ENCODE peak calls at places on chromosomes 3 and 15, in five cellular contexts. One of them, this sample, is unnamed.

GRCh38 chr3:178439504-178439903 is 96.7 kb upstream of the KCNMB2 start:
- DNase-seq in mesenchymal stem cell: peak
- DNase-seq in IMR-90: peak
- DNase-seq in neuronal stem cell: no peak
- DNase-seq in H1: no peak
- DNase-seq in this sample: peak

GRCh38 chr3:123449986-123450474 is 1.1 kb upstream of the ADCY5 start:
- DNase-seq in mesenchymal stem cell: no peak
- DNase-seq in IMR-90: no peak
- DNase-seq in neuronal stem cell: peak
- DNase-seq in H1: no peak
- DNase-seq in this sample: no peak

GRCh38 chr3:11212301-11212613 is 58.0 kb downstream of the HRH1 start:
- DNase-seq in mesenchymal stem cell: peak
- DNase-seq in IMR-90: peak
- DNase-seq in neuronal stem cell: no peak
- DNase-seq in H1: no peak
- DNase-seq in this sample: peak

GRCh38 chr3:9765865-9766264 is 3.9 kb downstream of the CAMK1 start:
- DNase-seq in mesenchymal stem cell: no peak
- DNase-seq in IMR-90: no peak
- DNase-seq in neuronal stem cell: no peak
- DNase-seq in H1: no peak
- DNase-seq in this sample: no peak

GRCh38 chr3:184575701-184576100 is 14.1 kb downstream of the EPHB3 start:
- DNase-seq in mesenchymal stem cell: no peak
- DNase-seq in IMR-90: no peak
- DNase-seq in neuronal stem cell: no peak
- DNase-seq in H1: no peak
- DNase-seq in this sample: no peak

GRCh38 chr3:81380234-81380633 is 381.2 kb downstream of the GBE1 start:
- DNase-seq in mesenchymal stem cell: no peak
- DNase-seq in IMR-90: no peak
- DNase-seq in neuronal stem cell: no peak
- DNase-seq in H1: no peak
- DNase-seq in this sample: no peak

GRCh38 chr15:94875550-94875949 is 644.2 kb downstream of the MCTP2 start:
- DNase-seq in mesenchymal stem cell: no peak
- DNase-seq in IMR-90: no peak
- DNase-seq in neuronal stem cell: no peak
- DNase-seq in H1: no peak
- DNase-seq in this sample: no peak

GRCh38 chr3:129613205-129613740 is 6.8 kb upstream of the PLXND1 start:
- DNase-seq in mesenchymal stem cell: no peak
- DNase-seq in IMR-90: no peak
- DNase-seq in neuronal stem cell: no peak
- DNase-seq in H1: no peak
- DNase-seq in this sample: no peak

GRCh38 chr3:159839561-159840379 is 148.9 kb upstream of the IL12A start:
- DNase-seq in mesenchymal stem cell: peak
- DNase-seq in IMR-90: no peak
- DNase-seq in neuronal stem cell: peak
- DNase-seq in H1: peak
- DNase-seq in this sample: no peak

GRCh38 chr15:79981861-79982455 is 11.0 kb upstream of the BCL2A1 start:
- DNase-seq in mesenchymal stem cell: no peak
- DNase-seq in IMR-90: no peak
- DNase-seq in neuronal stem cell: no peak
- DNase-seq in H1: no peak
- DNase-seq in this sample: no peak

GRCh38 chr15:70096975-70097336 is 761 bp downstream of the TLE3 start:
- DNase-seq in mesenchymal stem cell: no peak
- DNase-seq in IMR-90: no peak
- DNase-seq in neuronal stem cell: peak
- DNase-seq in H1: no peak
- DNase-seq in this sample: peak
- H4K91ac ChIP-seq in mesenchymal stem cell: peak
- H4K91ac ChIP-seq in IMR-90: no peak
- H4K91ac ChIP-seq in neuronal stem cell: peak
- H4K91ac ChIP-seq in H1: no peak
- H4K91ac ChIP-seq in this sample: peak

GRCh38 chr15:39918688-39919385 is 1.2 kb downstream of the GPR176 start:
- DNase-seq in mesenchymal stem cell: peak
- DNase-seq in IMR-90: peak
- DNase-seq in neuronal stem cell: no peak
- DNase-seq in H1: no peak
- DNase-seq in this sample: peak

GRCh38 chr15:39919740-39920509 is at the start of gene GPR176:
- DNase-seq in mesenchymal stem cell: peak
- DNase-seq in IMR-90: peak
- DNase-seq in neuronal stem cell: peak
- DNase-seq in H1: no peak
- DNase-seq in this sample: peak

GRCh38 chr15:39919396-39919739 is 698 bp downstream of the GPR176 start:
- DNase-seq in mesenchymal stem cell: no peak
- DNase-seq in IMR-90: no peak
- DNase-seq in neuronal stem cell: no peak
- DNase-seq in H1: no peak
- DNase-seq in this sample: peak

GRCh38 chr15:39921274-39921638 is 1.2 kb upstream of the GPR176 start:
- DNase-seq in mesenchymal stem cell: no peak
- DNase-seq in IMR-90: no peak
- DNase-seq in neuronal stem cell: no peak
- DNase-seq in H1: no peak
- DNase-seq in this sample: no peak

GRCh38 chr15:39920510-39921273 is 626 bp upstream of the GPR176 start:
- DNase-seq in mesenchymal stem cell: peak
- DNase-seq in IMR-90: peak
- DNase-seq in neuronal stem cell: peak
- DNase-seq in H1: no peak
- DNase-seq in this sample: peak
- H3K14ac ChIP-seq in mesenchymal stem cell: no peak
- H3K14ac ChIP-seq in IMR-90: peak
- H3K14ac ChIP-seq in neuronal stem cell: peak
- H3K14ac ChIP-seq in H1: no peak
- H3K14ac ChIP-seq in this sample: peak

GRCh38 chr15:101189708-101190107 is 62.1 kb downstream of the CHSY1 start:
- DNase-seq in mesenchymal stem cell: no peak
- DNase-seq in IMR-90: no peak
- DNase-seq in neuronal stem cell: no peak
- DNase-seq in H1: no peak
- DNase-seq in this sample: no peak

GRCh38 chr15:101185770-101186169 is 66.1 kb downstream of the CHSY1 start:
- DNase-seq in mesenchymal stem cell: no peak
- DNase-seq in IMR-90: no peak
- DNase-seq in neuronal stem cell: no peak
- DNase-seq in H1: no peak
- DNase-seq in this sample: peak

GRCh38 chr15:101188517-101189340 is 63.1 kb downstream of the CHSY1 start:
- DNase-seq in mesenchymal stem cell: peak
- DNase-seq in IMR-90: peak
- DNase-seq in neuronal stem cell: no peak
- DNase-seq in H1: no peak
- DNase-seq in this sample: peak

GRCh38 chr15:101189341-101189679 is 62.5 kb downstream of the CHSY1 start:
- DNase-seq in mesenchymal stem cell: peak
- DNase-seq in IMR-90: no peak
- DNase-seq in neuronal stem cell: no peak
- DNase-seq in H1: no peak
- DNase-seq in this sample: no peak

GRCh38 chr15:101187820-101188516 is 63.9 kb downstream of the CHSY1 start:
- DNase-seq in mesenchymal stem cell: peak
- DNase-seq in IMR-90: peak
- DNase-seq in neuronal stem cell: no peak
- DNase-seq in H1: no peak
- DNase-seq in this sample: no peak
- H3K4me3 ChIP-seq in mesenchymal stem cell: no peak
- H3K4me3 ChIP-seq in IMR-90: peak
- H3K4me3 ChIP-seq in neuronal stem cell: no peak
- H3K4me3 ChIP-seq in H1: no peak
- H3K4me3 ChIP-seq in this sample: no peak

GRCh38 chr3:3127432-3128010 is 781 bp downstream of the TRNT1 start:
- DNase-seq in mesenchymal stem cell: peak
- DNase-seq in IMR-90: peak
- DNase-seq in neuronal stem cell: no peak
- DNase-seq in H1: no peak
- DNase-seq in this sample: peak
- H4K91ac ChIP-seq in mesenchymal stem cell: peak
- H4K91ac ChIP-seq in IMR-90: peak
- H4K91ac ChIP-seq in neuronal stem cell: no peak
- H4K91ac ChIP-seq in H1: peak
- H4K91ac ChIP-seq in this sample: peak

GRCh38 chr3:126267169-126267975 is 87.0 kb upstream of the ALDH1L1 start:
- DNase-seq in mesenchymal stem cell: peak
- DNase-seq in IMR-90: peak
- DNase-seq in neuronal stem cell: peak
- DNase-seq in H1: peak
- DNase-seq in this sample: peak
- H3K14ac ChIP-seq in mesenchymal stem cell: no peak
- H3K14ac ChIP-seq in IMR-90: peak
- H3K14ac ChIP-seq in neuronal stem cell: no peak
- H3K14ac ChIP-seq in H1: no peak
- H3K14ac ChIP-seq in this sample: peak

GRCh38 chr15:70584838-70585706 is 178.3 kb downstream of the UACA start:
- DNase-seq in mesenchymal stem cell: peak
- DNase-seq in IMR-90: peak
- DNase-seq in neuronal stem cell: peak
- DNase-seq in H1: peak
- DNase-seq in this sample: peak
- H3K4me3 ChIP-seq in mesenchymal stem cell: peak
- H3K4me3 ChIP-seq in IMR-90: no peak
- H3K4me3 ChIP-seq in neuronal stem cell: peak
- H3K4me3 ChIP-seq in H1: peak
- H3K4me3 ChIP-seq in this sample: peak

GRCh38 chr3:186070550-186070949 is 38.3 kb downstream of the ETV5 start:
- DNase-seq in mesenchymal stem cell: no peak
- DNase-seq in IMR-90: no peak
- DNase-seq in neuronal stem cell: no peak
- DNase-seq in H1: no peak
- DNase-seq in this sample: no peak

GRCh38 chr3:186068243-186068552 is 40.7 kb downstream of the ETV5 start:
- DNase-seq in mesenchymal stem cell: no peak
- DNase-seq in IMR-90: no peak
- DNase-seq in neuronal stem cell: no peak
- DNase-seq in H1: no peak
- DNase-seq in this sample: no peak

GRCh38 chr3:186070123-186070522 is 38.8 kb downstream of the ETV5 start:
- DNase-seq in mesenchymal stem cell: no peak
- DNase-seq in IMR-90: no peak
- DNase-seq in neuronal stem cell: no peak
- DNase-seq in H1: no peak
- DNase-seq in this sample: no peak

GRCh38 chr3:186073641-186074040 is 35.2 kb downstream of the ETV5 start:
- DNase-seq in mesenchymal stem cell: no peak
- DNase-seq in IMR-90: peak
- DNase-seq in neuronal stem cell: no peak
- DNase-seq in H1: no peak
- DNase-seq in this sample: no peak

DNA sequence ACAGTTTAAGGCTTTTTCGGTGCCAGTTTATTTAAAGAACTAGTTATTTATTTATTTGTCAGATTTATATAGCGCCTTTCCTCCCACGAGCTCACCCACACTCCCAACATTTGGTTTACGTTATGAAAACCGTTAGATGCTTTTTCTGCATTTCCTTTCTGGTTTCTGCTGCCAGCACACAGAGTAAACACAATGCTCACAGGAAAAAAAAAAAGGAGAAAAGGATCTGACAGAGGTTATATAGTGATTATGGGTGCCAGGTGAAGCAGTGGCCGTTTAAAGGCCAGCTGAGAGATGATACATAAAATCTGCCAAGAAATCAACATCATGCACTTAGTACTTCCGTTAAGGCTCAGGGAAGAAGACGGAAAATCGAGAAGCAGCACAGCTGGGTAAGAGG is 37.9 kb downstream of the ETV5 start:
- DNase-seq in mesenchymal stem cell: no peak
- DNase-seq in IMR-90: peak
- DNase-seq in neuronal stem cell: no peak
- DNase-seq in H1: no peak
- DNase-seq in this sample: no peak
- H4K91ac ChIP-seq in mesenchymal stem cell: no peak
- H4K91ac ChIP-seq in IMR-90: no peak
- H4K91ac ChIP-seq in neuronal stem cell: no peak
- H4K91ac ChIP-seq in H1: no peak
- H4K91ac ChIP-seq in this sample: no peak

GRCh38 chr15:23074684-23075083 is 35.3 kb upstream of the TUBGCP5 start:
- DNase-seq in mesenchymal stem cell: no peak
- DNase-seq in IMR-90: no peak
- DNase-seq in neuronal stem cell: no peak
- DNase-seq in H1: no peak
- DNase-seq in this sample: no peak

GRCh38 chr15:23072633-23073032 is 33.3 kb upstream of the TUBGCP5 start:
- DNase-seq in mesenchymal stem cell: no peak
- DNase-seq in IMR-90: no peak
- DNase-seq in neuronal stem cell: no peak
- DNase-seq in H1: no peak
- DNase-seq in this sample: no peak

GRCh38 chr15:23081271-23081670 is 41.9 kb upstream of the TUBGCP5 start:
- DNase-seq in mesenchymal stem cell: no peak
- DNase-seq in IMR-90: no peak
- DNase-seq in neuronal stem cell: no peak
- DNase-seq in H1: no peak
- DNase-seq in this sample: no peak

GRCh38 chr15:23073890-23074631 is 34.7 kb upstream of the TUBGCP5 start:
- DNase-seq in mesenchymal stem cell: no peak
- DNase-seq in IMR-90: no peak
- DNase-seq in neuronal stem cell: no peak
- DNase-seq in H1: no peak
- DNase-seq in this sample: no peak

GRCh38 chr15:23075927-23076326 is 36.6 kb upstream of the TUBGCP5 start:
- DNase-seq in mesenchymal stem cell: no peak
- DNase-seq in IMR-90: no peak
- DNase-seq in neuronal stem cell: no peak
- DNase-seq in H1: no peak
- DNase-seq in this sample: no peak
- H3K14ac ChIP-seq in mesenchymal stem cell: no peak
- H3K14ac ChIP-seq in IMR-90: no peak
- H3K14ac ChIP-seq in neuronal stem cell: no peak
- H3K14ac ChIP-seq in H1: no peak
- H3K14ac ChIP-seq in this sample: no peak

This sample was measured in trophoblast cell.